ENCODE peak calls at places on chromosomes 11 and 22, in seven cellular contexts. F is GM12892, R is K562, V is HCT116, I is esophagus muscularis mucosa, C is stomach, J is prostate gland. T is an unnamed sample.

GRCh38 chr22:44719586-44720368 is 17.8 kb downstream of the PRR5 start:
- DNase-seq in F (no peak), R (no peak), V (no peak), I (no peak), C (peak; percentile 58), J (no peak), T (no peak)

GRCh38 chr22:19341500-19341899 is 50.0 kb upstream of the CLTCL1 start:
- DNase-seq in F (no peak), R (no peak), V (no peak), I (no peak), C (no peak), J (no peak), T (no peak)

GRCh38 chr11:105935791-105936190 is 86.2 kb downstream of the MSANTD4 start:
- DNase-seq in F (no peak), R (no peak), V (peak; percentile 21), I (no peak), C (no peak), J (peak; percentile 6), T (no peak)

GRCh38 chr22:36948273-36949055 is 35.0 kb downstream of the CSF2RB start:
- DNase-seq in F (no peak), R (no peak), V (no peak), I (no peak), C (no peak), J (no peak), T (no peak)

GRCh38 chr11:9906043-9906791 is 242.3 kb downstream of the SWAP70 start:
- DNase-seq in F (no peak), R (no peak), V (peak; percentile 67), I (no peak), C (no peak), J (peak; percentile 20), T (no peak)

GRCh38 chr11:127461575-127462344 is 461.2 kb upstream of the KIRREL3 start:
- DNase-seq in F (no peak), R (no peak), V (no peak), I (no peak), C (no peak), J (no peak), T (no peak)

GRCh38 chr11:102237096-102237735 is 80.1 kb upstream of the BIRC3 start:
- DNase-seq in F (no peak), R (no peak), V (no peak), I (peak; percentile 74), C (no peak), J (no peak), T (no peak)

GRCh38 chr22:36445158-36445668 is 36.2 kb downstream of the TXN2 start:
- DNase-seq in F (no peak), R (no peak), V (no peak), I (no peak), C (no peak), J (no peak), T (no peak)

GRCh38 chr11:877565-877964 is 33.0 kb downstream of the CHID1 start:
- DNase-seq in F (no peak), R (peak; percentile 74), V (peak; percentile 75), I (no peak), C (no peak), J (no peak), T (no peak)

GRCh38 chr11:99160447-99160846 is 139.7 kb downstream of the CNTN5 start:
- DNase-seq in F (no peak), R (no peak), V (no peak), I (no peak), C (no peak), J (no peak), T (no peak)

GRCh38 chr22:49191506-49191980 is 636.1 kb downstream of the BRD1 start:
- DNase-seq in F (no peak), R (no peak), V (no peak), I (no peak), C (no peak), J (no peak), T (no peak)

GRCh38 chr22:39901519-39902146 is 749 bp downstream of the GRAP2 start:
- DNase-seq in F (no peak), R (no peak), V (no peak), I (no peak), C (no peak), J (no peak), T (no peak)

GRCh38 chr11:112655386-112655785 is 305.8 kb upstream of the NCAM1 start:
- DNase-seq in F (no peak), R (no peak), V (no peak), I (peak; percentile 93), C (peak; percentile 33), J (no peak), T (no peak)

GRCh38 chr11:66317766-66318575 is 1.1 kb upstream of the CD248 start:
- DNase-seq in F (no peak), R (no peak), V (no peak), I (no peak), C (peak; percentile 36), J (no peak), T (no peak)

GRCh38 chr22:50199836-50200332 is 927 bp upstream of the SELENOO start:
- DNase-seq in F (no peak), R (no peak), V (no peak), I (no peak), C (peak; percentile 33), J (no peak), T (no peak)
- TF ChIP-seq POLR2AphosphoS5 in F (no peak), R (no peak), V (no peak), I (no peak), C (no peak), J (no peak), T (peak; percentile 69)

GRCh38 chr22:20995329-20996030 is 6.4 kb downstream of the THAP7 start:
- DNase-seq in F (no peak), R (no peak), V (no peak), I (no peak), C (no peak), J (no peak), T (no peak)

GRCh38 chr22:20998411-20999336 is 3.2 kb downstream of the THAP7 start:
- DNase-seq in F (no peak), R (no peak), V (no peak), I (no peak), C (no peak), J (no peak), T (no peak)

GRCh38 chr22:20997536-20998257 is 4.2 kb downstream of the THAP7 start:
- DNase-seq in F (no peak), R (no peak), V (no peak), I (no peak), C (no peak), J (no peak), T (no peak)

GRCh38 chr22:20996031-20996410 is 5.9 kb downstream of the THAP7 start:
- DNase-seq in F (no peak), R (no peak), V (no peak), I (no peak), C (no peak), J (no peak), T (no peak)

DNA sequence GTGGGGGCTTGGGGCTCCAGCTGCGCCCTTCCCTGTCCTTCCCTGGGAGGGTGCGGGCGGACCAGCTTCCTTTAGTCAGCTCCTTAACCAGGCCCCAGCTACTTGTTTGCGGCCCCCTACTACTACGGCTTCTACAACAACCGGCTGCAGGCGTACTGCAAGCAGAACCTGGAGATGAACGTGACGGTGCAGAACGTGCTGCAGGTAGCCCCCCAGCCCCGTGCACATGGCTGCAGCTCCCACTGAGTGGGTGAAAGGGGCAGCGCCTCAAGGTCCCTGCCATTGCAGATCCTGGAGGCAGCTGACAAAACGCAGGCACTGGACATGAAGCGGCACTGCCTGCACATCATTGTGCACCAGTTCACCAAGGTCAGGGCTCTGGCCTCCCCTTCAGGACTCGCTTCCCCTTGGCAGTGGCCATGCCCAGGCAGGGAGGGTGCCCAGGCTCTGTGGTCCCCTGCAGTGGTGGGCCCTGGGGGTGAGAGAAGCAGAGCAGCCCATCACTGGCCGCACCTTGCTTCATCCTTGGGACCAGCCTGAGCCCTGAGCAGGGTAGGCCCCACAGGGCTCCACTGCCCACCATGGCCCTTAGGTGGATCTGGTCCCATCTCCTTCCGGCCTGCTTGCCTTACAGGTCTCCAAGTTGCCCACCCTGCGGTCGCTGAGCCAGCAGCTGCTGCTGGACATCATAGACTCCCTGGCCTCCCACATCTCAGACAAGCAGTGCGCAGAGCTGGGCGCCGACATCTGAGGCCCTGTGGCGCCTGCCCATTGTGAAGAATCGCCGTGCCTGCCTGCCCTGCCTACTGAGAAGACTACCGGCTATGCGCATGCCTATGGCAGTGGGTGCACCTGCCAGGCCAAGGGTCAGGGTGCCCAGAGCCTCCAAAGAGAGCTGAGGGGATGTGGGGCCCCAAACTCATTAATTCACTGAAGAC is 5.1 kb downstream of the THAP7 start:
- DNase-seq in F (no peak), R (no peak), V (no peak), I (no peak), C (no peak), J (no peak), T (no peak)
- TF ChIP-seq POLR2A in F (no peak), R (no peak), V (no peak), I (no peak), C (no peak), J (no peak), T (peak; percentile 5)

GRCh38 chr22:28310299-28310698 is 369.3 kb downstream of the TTC28 start:
- DNase-seq in F (no peak), R (no peak), V (no peak), I (no peak), C (no peak), J (no peak), T (no peak)
- TF ChIP-seq POLR2AphosphoS5 in F (no peak), R (no peak), V (no peak), I (no peak), C (no peak), J (no peak), T (no peak)

GRCh38 chr11:74268451-74268850 is 43.0 kb downstream of the P4HA3 start:
- DNase-seq in F (no peak), R (no peak), V (no peak), I (no peak), C (no peak), J (no peak), T (no peak)
- TF ChIP-seq POLR2A in F (no peak), R (no peak), V (no peak), I (no peak), C (no peak), J (no peak), T (no peak)

T was measured in GM12891.